ENCODE peak calls at places on chromosomes 4 and X, in five cellular contexts. E is T-helper 17 cell; C is stimulated activated CD4-positive, alpha-beta T cell treated with anti-CD3 and anti-CD28 coated beads, Interleukin-15, amount 100 ng/mL, for 24 hours; R is NCI-H1092 treated with DMSO at 0.1 percent for 48 hours; M is HEK293T. O is an unnamed sample.

GRCh38 chr4:29829067-29829466 is 891.1 kb upstream of the PCDH7 start:
- DNase-seq in C (no peak), R (no peak), M (no peak), E (no peak), O (no peak)

GRCh38 chr4:145061325-145061920 is 36.6 kb downstream of the ANAPC10 start:
- DNase-seq in E (no peak), R (peak), M (peak), C (no peak), O (no peak)

GRCh38 chr4:173397604-173398003 is 1.3 kb downstream of the SCRG1 start:
- DNase-seq in R (no peak), E (no peak), M (no peak), C (no peak), O (no peak)

GRCh38 chr4:12137556-12137955 is 708.9 kb upstream of the HS3ST1 start:
- DNase-seq in C (no peak), M (no peak), R (peak), E (no peak), O (no peak)

GRCh38 chrX:109632906-109633504 is 8.0 kb upstream of the KCNE5 start:
- DNase-seq in E (no peak), C (no peak), M (peak), R (peak), O (no peak)

GRCh38 chr4:12949719-12950118 is 534.4 kb downstream of the RAB28 start:
- DNase-seq in E (no peak), C (no peak), M (no peak), R (no peak), O (no peak)

GRCh38 chr4:65193985-65194384 is 476.3 kb downstream of the EPHA5 start:
- DNase-seq in R (no peak), M (no peak), C (no peak), E (no peak), O (no peak)

GRCh38 chr4:152896819-152897218 is 39.3 kb upstream of the FHDC1 start:
- DNase-seq in M (no peak), E (no peak), R (no peak), C (no peak), O (no peak)

GRCh38 chr4:164446516-164446915 is 307.4 kb upstream of the SMIM31 start:
- DNase-seq in M (no peak), R (no peak), C (no peak), E (no peak), O (no peak)

GRCh38 chr4:44038811-44039210 is 409.8 kb downstream of the KCTD8 start:
- DNase-seq in M (no peak), C (no peak), E (no peak), R (no peak), O (no peak)

GRCh38 chr4:180751009-180751408 is 1492.2 kb upstream of the TENM3 start:
- DNase-seq in E (no peak), M (no peak), C (no peak), R (no peak), O (no peak)

GRCh38 chr4:27149541-27150212 is 289.0 kb downstream of the STIM2 start:
- DNase-seq in R (no peak), E (no peak), C (no peak), M (no peak), O (no peak)

GRCh38 chr4:110175634-110176033 is 22.8 kb downstream of the ELOVL6 start:
- DNase-seq in M (no peak), E (no peak), C (no peak), R (no peak), O (no peak)

GRCh38 chrX:38837389-38837788 is 36.1 kb downstream of the MID1IP1 start:
- DNase-seq in E (no peak), R (no peak), C (no peak), M (no peak), O (no peak)

GRCh38 chrX:114077773-114078172 is 506.1 kb upstream of the HTR2C start:
- DNase-seq in E (no peak), R (no peak), C (no peak), M (no peak), O (no peak)

GRCh38 chr4:53563824-53564223 is 27.5 kb downstream of the LNX1 start:
- DNase-seq in C (peak), M (no peak), E (no peak), R (no peak), O (peak)

GRCh38 chr4:100421356-100421978 is 96.4 kb downstream of the EMCN start:
- DNase-seq in M (peak), R (peak), C (no peak), E (no peak), O (no peak)

GRCh38 chrX:85303544-85303943 is 59.8 kb downstream of the ZNF711 start:
- DNase-seq in C (no peak), E (no peak), M (no peak), R (no peak), O (no peak)

GRCh38 chr4:102537280-102537679 is 36.1 kb downstream of the NFKB1 start:
- DNase-seq in M (no peak), C (no peak), E (no peak), R (no peak), O (no peak)

GRCh38 chr4:6724461-6725111 is 8.6 kb downstream of the BLOC1S4 start:
- DNase-seq in E (no peak), C (no peak), R (no peak), M (no peak), O (no peak)

GRCh38 chr4:183783933-183784622 is 121.0 kb upstream of the STOX2 start:
- DNase-seq in R (no peak), C (no peak), E (no peak), M (no peak), O (no peak)

GRCh38 chr4:61638600-61638999 is 438.5 kb downstream of the ADGRL3 start:
- DNase-seq in M (no peak), C (no peak), R (no peak), E (no peak), O (no peak)

GRCh38 chrX:48919947-48920712 is 1.3 kb upstream of the PIM2 start:
- DNase-seq in C (peak), R (no peak), E (no peak), M (no peak), O (no peak)

GRCh38 chr4:24515698-24516097 is 68.7 kb downstream of the DHX15 start:
- DNase-seq in R (no peak), C (no peak), M (no peak), E (no peak), O (no peak)

O was measured in GM12892.